ENCODE peak calls at places on chromosomes 13 and 19, in ten cellular contexts. U is neuronal stem cell; S is CD4-positive, alpha-beta T cell; L is stomach; T is aorta; J is CD8-positive, alpha-beta T cell; K is H9; F is uterus; V is body of pancreas; M is endothelial cell of umbilical vein. H is an unnamed sample.

GRCh38 chr19:50835103-50835784 is 1.9 kb upstream of the KLK15 start:
- DNase-seq in J (no peak), M (no peak), F (no peak), K (no peak), L (no peak), S (no peak), T (no peak), U (no peak), V (no peak), H (no peak)

GRCh38 chr13:42211704-42212103 is 60.2 kb upstream of the AKAP11 start:
- DNase-seq in K (no peak), L (no peak), U (no peak), J (no peak), V (no peak), F (no peak), M (no peak), T (no peak), S (no peak), H (no peak)

GRCh38 chr19:29711584-29712132 is 3.4 kb downstream of the C19orf12 start:
- DNase-seq in T (peak; percentile 12), V (no peak), F (no peak), S (no peak), L (no peak), K (no peak), U (no peak), J (no peak), M (no peak), H (no peak)

GRCh38 chr19:40281381-40282208 is 3.5 kb downstream of the AKT2 start:
- DNase-seq in V (no peak), F (no peak), J (no peak), L (no peak), S (no peak), K (no peak), M (no peak), T (peak; percentile 51), U (no peak), H (no peak)

GRCh38 chr13:87080100-87080779 is 590.9 kb upstream of the SLITRK5 start:
- DNase-seq in V (no peak), K (no peak), U (no peak), L (no peak), J (no peak), F (no peak), M (no peak), T (peak; percentile 57), S (no peak), H (no peak)

GRCh38 chr19:19280561-19280960 is 7.5 kb upstream of the TM6SF2 start:
- DNase-seq in M (no peak), T (no peak), L (no peak), K (no peak), J (no peak), S (no peak), U (no peak), V (no peak), F (no peak), H (no peak)

GRCh38 chr13:98055623-98056022 is 87.3 kb upstream of the FARP1 start:
- DNase-seq in V (no peak), F (no peak), T (no peak), L (no peak), K (no peak), U (no peak), J (no peak), S (no peak), M (no peak), H (no peak)

GRCh38 chr13:42064259-42064658 is 15.8 kb downstream of the DGKH start:
- DNase-seq in L (no peak), K (no peak), M (peak; percentile 7), S (no peak), T (no peak), U (no peak), J (no peak), F (no peak), V (no peak), H (no peak)

GRCh38 chr19:6613711-6614110 is 22.8 kb upstream of the CD70 start:
- DNase-seq in J (no peak), L (no peak), U (no peak), T (no peak), S (no peak), K (no peak), F (no peak), M (peak; percentile 38), V (no peak), H (peak; percentile 22)

GRCh38 chr13:95020298-95020987 is 280.8 kb downstream of the ABCC4 start:
- DNase-seq in U (no peak), F (no peak), K (no peak), T (no peak), J (no peak), V (no peak), M (no peak), S (no peak), L (no peak), H (no peak)

GRCh38 chr19:10000171-10000826 is 10.0 kb downstream of the COL5A3 start:
- DNase-seq in M (peak; percentile 68), T (peak; percentile 83), U (peak; percentile 74), L (peak; percentile 70), J (peak; percentile 39), S (peak; percentile 57), K (peak; percentile 87), F (peak; percentile 70), V (peak; percentile 74), H (peak; percentile 67)

GRCh38 chr19:9995079-9995478 is 15.2 kb downstream of the COL5A3 start:
- DNase-seq in F (no peak), L (no peak), M (no peak), U (no peak), V (no peak), S (no peak), K (no peak), J (no peak), T (no peak), H (no peak)

GRCh38 chr19:9991425-9992191 is 18.7 kb downstream of the COL5A3 start:
- DNase-seq in J (no peak), S (no peak), K (no peak), L (no peak), V (no peak), T (no peak), F (no peak), M (no peak), U (no peak), H (no peak)

GRCh38 chr19:9995999-9996398 is 14.3 kb downstream of the COL5A3 start:
- DNase-seq in L (no peak), V (no peak), S (no peak), T (no peak), U (no peak), K (no peak), M (no peak), F (no peak), J (no peak), H (no peak)

GRCh38 chr19:9996541-9996940 is 13.8 kb downstream of the COL5A3 start:
- DNase-seq in S (no peak), M (no peak), F (no peak), T (no peak), J (no peak), V (no peak), L (no peak), U (no peak), K (no peak), H (no peak)
- H3K27ac ChIP-seq in S (no peak overlapping the region), M (no peak overlapping the region), F (no peak overlapping the region), T (no peak overlapping the region), J (no peak overlapping the region), V (no peak overlapping the region), L (no peak overlapping the region), U (no peak overlapping the region), K (no peak overlapping the region), H (no peak overlapping the region)

DNA sequence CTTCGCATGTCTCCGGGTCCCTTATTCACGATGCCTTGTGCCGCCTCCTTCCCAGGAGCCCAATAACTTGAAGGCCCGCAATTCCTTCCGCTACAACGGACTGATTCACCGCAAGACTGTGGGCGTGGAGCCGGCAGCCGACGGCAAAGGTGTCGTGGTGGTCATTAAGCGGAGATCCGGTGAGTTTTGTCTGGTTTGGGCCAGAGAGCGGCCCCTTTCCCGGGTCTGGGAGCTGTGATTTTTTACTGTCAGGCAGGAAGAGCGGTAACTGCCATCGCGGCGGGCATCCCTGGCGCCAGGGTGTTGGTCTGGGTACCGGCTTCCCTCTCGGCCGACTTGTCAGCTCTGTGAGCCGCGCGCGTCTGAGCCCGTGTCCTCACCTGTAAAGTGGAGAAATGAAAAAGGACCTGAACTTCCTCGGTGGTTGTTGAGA is 799 bp downstream of the RPL28 start:
- DNase-seq in L (no peak), T (no peak), K (no peak), V (no peak), M (no peak), F (no peak), J (no peak), U (no peak), S (peak; percentile 15), H (no peak)
- H3K27ac ChIP-seq in L (peak overlapping the region; percentile 93), T (no peak overlapping the region), K (no peak overlapping the region), V (no peak overlapping the region), M (peak overlapping the region; percentile 61), F (peak overlapping the region; percentile 97), J (peak overlapping the region; percentile 95), U (no peak overlapping the region), S (peak overlapping the region; percentile 72), H (peak overlapping the region; percentile 98)

DNA sequence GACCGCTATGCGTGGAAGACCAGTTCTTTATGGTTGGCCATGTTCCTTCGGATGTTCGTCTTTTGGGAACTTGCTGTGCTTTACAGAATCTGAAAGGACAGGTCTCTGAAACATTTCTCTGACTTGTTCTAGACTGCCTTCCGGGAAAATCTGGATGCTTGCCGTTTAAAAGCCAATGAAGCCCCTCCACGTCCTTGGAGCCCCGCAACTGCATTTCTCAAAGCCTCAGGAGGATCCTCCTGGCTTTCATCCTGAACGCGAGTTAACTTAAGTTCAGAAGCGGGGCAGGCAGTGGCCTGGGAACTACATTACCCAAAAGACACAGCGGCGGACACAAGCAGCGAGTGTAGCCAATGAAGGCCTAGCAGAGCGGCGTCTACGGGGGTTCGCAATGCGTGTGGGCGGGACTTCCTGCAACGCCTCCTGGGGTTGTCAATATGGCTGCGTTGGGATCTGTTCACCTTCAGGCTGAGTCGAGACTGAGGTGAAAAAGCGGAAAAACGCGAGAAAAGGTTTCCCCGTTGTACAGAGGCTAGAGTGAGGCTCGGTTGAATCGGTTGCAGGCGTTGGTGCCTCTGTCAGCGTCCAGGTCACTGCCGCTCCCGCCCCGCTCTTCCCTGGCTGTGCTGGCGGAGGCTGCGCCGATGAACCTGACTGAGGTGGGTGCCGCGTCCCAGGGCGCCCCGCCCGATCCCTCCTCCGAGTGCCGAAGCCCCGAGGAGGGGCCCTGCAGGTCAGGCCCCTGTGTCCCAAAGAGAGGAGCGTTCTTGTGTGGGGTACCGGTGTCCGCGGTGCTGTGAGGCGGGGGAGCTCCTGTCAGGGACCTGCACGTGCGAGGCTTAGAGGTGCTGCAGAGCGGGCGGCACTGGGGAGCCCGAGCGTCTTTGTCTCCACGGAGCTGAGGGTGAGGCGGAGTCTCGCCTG is at the start of gene ZNF17:
- DNase-seq in J (peak; percentile 86), M (peak; percentile 95), F (peak; percentile 91), V (peak; percentile 92), U (peak; percentile 90), T (peak; percentile 98), L (peak; percentile 95), K (peak; percentile 95), S (peak; percentile 89), H (peak; percentile 91)
- H3K27ac ChIP-seq in J (peak within 1 kb of the TSS; percentile 67), M (no peak within 1 kb of the TSS), F (peak within 1 kb of the TSS; percentile 71), V (peak within 1 kb of the TSS; percentile 2), U (no peak within 1 kb of the TSS), T (peak within 1 kb of the TSS; percentile 21), L (peak within 1 kb of the TSS; percentile 63), K (no peak within 1 kb of the TSS), S (peak within 1 kb of the TSS; percentile 68), H (peak within 1 kb of the TSS; percentile 62)

DNA sequence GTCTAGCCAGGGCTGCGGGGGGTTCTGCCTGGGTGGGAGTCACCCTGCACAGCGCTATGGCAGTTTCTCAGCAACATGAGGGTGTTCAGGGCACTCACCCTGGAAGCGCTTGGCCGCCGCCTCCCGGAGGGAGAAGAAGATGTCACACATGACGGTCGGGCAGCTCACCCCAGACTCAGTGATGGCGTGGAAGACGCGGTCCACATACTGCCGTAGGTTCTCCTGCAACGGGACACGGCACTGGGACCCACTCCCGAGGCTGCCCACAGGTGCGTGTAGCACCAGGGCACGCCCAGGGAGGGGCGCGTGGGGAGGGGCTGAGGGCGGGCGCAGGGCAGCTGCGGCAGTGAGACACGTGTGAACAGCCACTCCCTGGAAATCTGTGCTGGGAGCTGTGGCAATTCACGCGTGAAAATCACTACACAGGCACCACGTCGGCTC is 41.3 kb upstream of the C13orf46 start:
- DNase-seq in T (peak; percentile 77), V (no peak), K (no peak), U (no peak), F (no peak), M (no peak), L (peak; percentile 58), S (no peak), J (no peak), H (no peak)
- H3K27ac ChIP-seq in T (no peak overlapping the region), V (no peak overlapping the region), K (no peak overlapping the region), U (no peak overlapping the region), F (no peak overlapping the region), M (no peak overlapping the region), L (no peak overlapping the region), S (no peak overlapping the region), J (no peak overlapping the region), H (peak overlapping the region; percentile 95)